ENCODE peak calls at places on chromosome 5, in four cellular contexts. One of them, this sample, is unnamed.

GRCh38 chr5:111859533-111860270 is 102.7 kb upstream of the NREP start:
- DNase-seq in MM.1S: no peak
- DNase-seq in K562: no peak
- DNase-seq in B cell: no peak
- DNase-seq in this sample: no peak

GRCh38 chr5:1006656-1007071 is 1.9 kb upstream of the NKD2 start:
- DNase-seq in B cell: no peak
- DNase-seq in MM.1S: peak; percentile 20
- DNase-seq in K562: no peak
- DNase-seq in this sample: no peak

GRCh38 chr5:112289465-112289864 is 129.6 kb downstream of the EPB41L4A start:
- DNase-seq in K562: no peak
- DNase-seq in B cell: no peak
- DNase-seq in MM.1S: no peak
- DNase-seq in this sample: no peak

GRCh38 chr5:14932902-14933475 is 61.4 kb upstream of the ANKH start:
- DNase-seq in K562: no peak
- DNase-seq in MM.1S: no peak
- DNase-seq in B cell: no peak
- DNase-seq in this sample: no peak

GRCh38 chr5:116573279-116573616 is 1.4 kb downstream of the SEMA6A start:
- DNase-seq in K562: no peak
- DNase-seq in B cell: peak; percentile 16
- DNase-seq in MM.1S: no peak
- DNase-seq in this sample: peak; percentile 33

GRCh38 chr5:160311491-160312138 is 749 bp downstream of the CCNJL start:
- DNase-seq in MM.1S: no peak
- DNase-seq in B cell: no peak
- DNase-seq in K562: no peak
- DNase-seq in this sample: no peak

GRCh38 chr5:54470677-54471076 is 15.2 kb downstream of the HSPB3 start:
- DNase-seq in B cell: no peak
- DNase-seq in K562: no peak
- DNase-seq in MM.1S: no peak
- DNase-seq in this sample: no peak

GRCh38 chr5:72108200-72109050 is 1.1 kb downstream of the MAP1B start:
- DNase-seq in K562: peak; percentile 87
- DNase-seq in MM.1S: peak; percentile 78
- DNase-seq in B cell: peak; percentile 1
- DNase-seq in this sample: peak; percentile 46

GRCh38 chr5:72160299-72160698 is 53.0 kb downstream of the MAP1B start:
- DNase-seq in K562: no peak
- DNase-seq in MM.1S: no peak
- DNase-seq in B cell: no peak
- DNase-seq in this sample: no peak

GRCh38 chr5:172403191-172403794 is 51.0 kb downstream of the SH3PXD2B start:
- DNase-seq in MM.1S: no peak
- DNase-seq in B cell: no peak
- DNase-seq in K562: no peak
- DNase-seq in this sample: no peak

GRCh38 chr5:14581891-14582796 is 552 bp downstream of the OTULINL start:
- DNase-seq in MM.1S: peak; percentile 91
- DNase-seq in K562: no peak
- DNase-seq in B cell: peak; percentile 78
- DNase-seq in this sample: peak; percentile 57

GRCh38 chr5:35230043-35230611 is at the start of gene PRLR:
- DNase-seq in K562: no peak
- DNase-seq in MM.1S: no peak
- DNase-seq in B cell: peak; percentile 11
- DNase-seq in this sample: peak; percentile 17

GRCh38 chr5:89283758-89284493 is 400.9 kb upstream of the MEF2C start:
- DNase-seq in K562: no peak
- DNase-seq in MM.1S: no peak
- DNase-seq in B cell: no peak
- DNase-seq in this sample: no peak

GRCh38 chr5:57316798-57317327 is 143.0 kb downstream of the GPBP1 start:
- DNase-seq in MM.1S: peak; percentile 19
- DNase-seq in K562: no peak
- DNase-seq in B cell: no peak
- DNase-seq in this sample: peak; percentile 14

GRCh38 chr5:160799160-160799559 is 52.9 kb downstream of the ATP10B start:
- DNase-seq in K562: no peak
- DNase-seq in B cell: no peak
- DNase-seq in MM.1S: peak; percentile 18
- DNase-seq in this sample: peak; percentile 18

GRCh38 chr5:92890841-92891244 is 690.2 kb downstream of the NR2F1-AS1 start:
- DNase-seq in K562: no peak
- DNase-seq in MM.1S: peak; percentile 5
- DNase-seq in B cell: no peak
- DNase-seq in this sample: no peak

GRCh38 chr5:150075806-150076205 is 10.5 kb downstream of the CSF1R start:
- DNase-seq in K562: peak; percentile 27
- DNase-seq in B cell: no peak
- DNase-seq in MM.1S: no peak
- DNase-seq in this sample: no peak

GRCh38 chr5:61167382-61167781 is 5.1 kb upstream of the SMIM15 start:
- DNase-seq in B cell: peak; percentile 21
- DNase-seq in K562: no peak
- DNase-seq in MM.1S: peak; percentile 47
- DNase-seq in this sample: peak; percentile 38

GRCh38 chr5:112228672-112229071 is 190.4 kb downstream of the EPB41L4A start:
- DNase-seq in B cell: no peak
- DNase-seq in K562: no peak
- DNase-seq in MM.1S: no peak
- DNase-seq in this sample: no peak

GRCh38 chr5:37776826-37777225 is 63.0 kb downstream of the GDNF start:
- DNase-seq in MM.1S: no peak
- DNase-seq in K562: no peak
- DNase-seq in B cell: no peak
- DNase-seq in this sample: no peak

GRCh38 chr5:146249801-146250200 is 46.4 kb downstream of the RBM27 start:
- DNase-seq in MM.1S: no peak
- DNase-seq in K562: no peak
- DNase-seq in B cell: peak; percentile 17
- DNase-seq in this sample: no peak

GRCh38 chr5:135140805-135141204 is 106.8 kb upstream of the PITX1 start:
- DNase-seq in K562: no peak
- DNase-seq in MM.1S: no peak
- DNase-seq in B cell: no peak
- DNase-seq in this sample: no peak

GRCh38 chr5:172929371-172929838 is 29.8 kb upstream of the RPL26L1 start:
- DNase-seq in K562: no peak
- DNase-seq in MM.1S: no peak
- DNase-seq in B cell: no peak
- DNase-seq in this sample: no peak

GRCh38 chr5:176790921-176791320 is 19.4 kb upstream of the UNC5A start:
- DNase-seq in B cell: no peak
- DNase-seq in MM.1S: no peak
- DNase-seq in K562: no peak
- DNase-seq in this sample: no peak

GRCh38 chr5:21263361-21263760 is 1275.4 kb upstream of the CDH18 start:
- DNase-seq in K562: no peak
- DNase-seq in B cell: no peak
- DNase-seq in MM.1S: no peak
- DNase-seq in this sample: no peak

GRCh38 chr5:138051441-138052296 is 18.8 kb upstream of the FAM13B start:
- DNase-seq in B cell: no peak
- DNase-seq in MM.1S: no peak
- DNase-seq in K562: peak; percentile 42
- DNase-seq in this sample: no peak

GRCh38 chr5:89342106-89342876 is 459.3 kb upstream of the MEF2C start:
- DNase-seq in B cell: peak; percentile 23
- DNase-seq in MM.1S: peak; percentile 79
- DNase-seq in K562: no peak
- DNase-seq in this sample: no peak

GRCh38 chr5:9094582-9094981 is 451.3 kb downstream of the SEMA5A start:
- DNase-seq in MM.1S: no peak
- DNase-seq in K562: no peak
- DNase-seq in B cell: no peak
- DNase-seq in this sample: no peak

GRCh38 chr5:58197875-58198274 is 262.0 kb downstream of the PLK2 start:
- DNase-seq in K562: no peak
- DNase-seq in B cell: no peak
- DNase-seq in MM.1S: no peak
- DNase-seq in this sample: no peak

GRCh38 chr5:1201327-1202025 is at the start of gene SLC6A19:
- DNase-seq in K562: peak; percentile 49
- DNase-seq in MM.1S: no peak
- DNase-seq in B cell: no peak
- DNase-seq in this sample: no peak

GRCh38 chr5:533243-534005 is 9.2 kb upstream of the SLC9A3 start:
- DNase-seq in B cell: no peak
- DNase-seq in K562: no peak
- DNase-seq in MM.1S: no peak
- DNase-seq in this sample: no peak

GRCh38 chr5:138491284-138491648 is 26.0 kb downstream of the EGR1 start:
- DNase-seq in B cell: no peak
- DNase-seq in MM.1S: no peak
- DNase-seq in K562: no peak
- DNase-seq in this sample: no peak

GRCh38 chr5:55633574-55634203 is 78.4 kb downstream of the SLC38A9 start:
- DNase-seq in MM.1S: peak; percentile 84
- DNase-seq in K562: no peak
- DNase-seq in B cell: no peak
- DNase-seq in this sample: no peak

DNA sequence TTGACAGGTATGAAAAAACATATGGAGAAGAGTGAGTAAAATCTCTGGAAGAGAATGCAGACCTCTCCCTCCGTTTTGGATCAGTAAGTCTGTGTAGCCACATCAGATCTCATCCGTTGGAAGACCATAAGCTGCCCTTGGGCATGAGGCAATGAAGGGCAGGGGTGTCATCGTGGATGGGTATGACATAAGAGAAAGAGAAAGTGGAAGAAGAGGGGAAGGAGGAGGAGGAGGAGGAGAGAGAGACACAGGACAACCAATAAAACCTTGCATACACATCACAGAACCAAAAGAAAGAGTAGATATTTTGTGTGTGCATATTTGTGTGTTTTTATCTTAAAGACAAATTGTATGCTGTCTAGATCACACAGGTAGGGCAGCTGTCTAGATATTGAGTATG is 50.7 kb downstream of the PRRC1 start:
- DNase-seq in MM.1S: no peak
- DNase-seq in B cell: no peak
- DNase-seq in K562: no peak
- DNase-seq in this sample: peak; percentile 32
- TF ChIP-seq CTCF in MM.1S: no peak
- TF ChIP-seq CTCF in B cell: no peak
- TF ChIP-seq CTCF in K562: no peak
- TF ChIP-seq CTCF in this sample: no peak

GRCh38 chr5:136781464-136781863 is 416.1 kb upstream of the TRPC7 start:
- DNase-seq in MM.1S: no peak
- DNase-seq in K562: no peak
- DNase-seq in B cell: no peak
- DNase-seq in this sample: no peak

GRCh38 chr5:136776022-136776927 is 410.9 kb upstream of the TRPC7 start:
- DNase-seq in MM.1S: no peak
- DNase-seq in K562: no peak
- DNase-seq in B cell: no peak
- DNase-seq in this sample: no peak

DNA sequence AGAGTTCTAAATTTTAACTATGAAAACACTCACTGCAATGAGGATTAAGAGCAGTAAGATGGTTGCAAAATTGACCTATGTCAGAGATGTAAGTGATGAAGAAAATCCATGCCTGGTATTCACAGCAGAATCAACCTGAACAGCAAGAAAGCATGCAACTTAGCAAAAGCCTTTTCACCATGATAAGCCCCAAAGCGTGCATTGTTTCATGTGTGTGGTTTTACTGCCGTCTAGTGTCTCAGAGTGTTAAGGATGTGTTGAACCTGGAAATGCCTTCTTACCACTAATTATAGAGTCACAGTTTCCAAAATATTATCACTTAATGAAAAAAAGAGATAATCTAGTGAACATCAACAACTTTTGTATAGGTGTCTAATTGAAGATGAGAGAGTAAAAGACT is 415.2 kb upstream of the TRPC7 start:
- DNase-seq in B cell: no peak
- DNase-seq in K562: peak; percentile 6
- DNase-seq in MM.1S: no peak
- DNase-seq in this sample: no peak
- TF ChIP-seq CTCF in B cell: no peak
- TF ChIP-seq CTCF in K562: peak; percentile 4
- TF ChIP-seq CTCF in MM.1S: no peak
- TF ChIP-seq CTCF in this sample: no peak

GRCh38 chr5:144391044-144391443 is 220.4 kb downstream of the KCTD16 start:
- DNase-seq in MM.1S: no peak
- DNase-seq in B cell: no peak
- DNase-seq in K562: no peak
- DNase-seq in this sample: no peak

GRCh38 chr5:144394036-144394435 is 223.4 kb downstream of the KCTD16 start:
- DNase-seq in K562: no peak
- DNase-seq in B cell: no peak
- DNase-seq in MM.1S: no peak
- DNase-seq in this sample: no peak

GRCh38 chr5:144385597-144385996 is 214.9 kb downstream of the KCTD16 start:
- DNase-seq in K562: no peak
- DNase-seq in MM.1S: peak; percentile 40
- DNase-seq in B cell: no peak
- DNase-seq in this sample: no peak

GRCh38 chr5:144386315-144386714 is 215.6 kb downstream of the KCTD16 start:
- DNase-seq in MM.1S: no peak
- DNase-seq in B cell: no peak
- DNase-seq in K562: no peak
- DNase-seq in this sample: no peak

GRCh38 chr5:144390133-144390532 is 219.5 kb downstream of the KCTD16 start:
- DNase-seq in B cell: no peak
- DNase-seq in K562: no peak
- DNase-seq in MM.1S: no peak
- DNase-seq in this sample: no peak
- TF ChIP-seq CTCF in B cell: no peak
- TF ChIP-seq CTCF in K562: no peak
- TF ChIP-seq CTCF in MM.1S: peak; percentile 15
- TF ChIP-seq CTCF in this sample: no peak

GRCh38 chr5:66224773-66225553 is 80.9 kb downstream of the SREK1 start:
- DNase-seq in MM.1S: no peak
- DNase-seq in K562: no peak
- DNase-seq in B cell: no peak
- DNase-seq in this sample: no peak

GRCh38 chr5:66224273-66224672 is 80.2 kb downstream of the SREK1 start:
- DNase-seq in MM.1S: no peak
- DNase-seq in B cell: no peak
- DNase-seq in K562: no peak
- DNase-seq in this sample: no peak

GRCh38 chr5:66222455-66222854 is 78.4 kb downstream of the SREK1 start:
- DNase-seq in MM.1S: peak; percentile 90
- DNase-seq in K562: no peak
- DNase-seq in B cell: no peak
- DNase-seq in this sample: no peak

DNA sequence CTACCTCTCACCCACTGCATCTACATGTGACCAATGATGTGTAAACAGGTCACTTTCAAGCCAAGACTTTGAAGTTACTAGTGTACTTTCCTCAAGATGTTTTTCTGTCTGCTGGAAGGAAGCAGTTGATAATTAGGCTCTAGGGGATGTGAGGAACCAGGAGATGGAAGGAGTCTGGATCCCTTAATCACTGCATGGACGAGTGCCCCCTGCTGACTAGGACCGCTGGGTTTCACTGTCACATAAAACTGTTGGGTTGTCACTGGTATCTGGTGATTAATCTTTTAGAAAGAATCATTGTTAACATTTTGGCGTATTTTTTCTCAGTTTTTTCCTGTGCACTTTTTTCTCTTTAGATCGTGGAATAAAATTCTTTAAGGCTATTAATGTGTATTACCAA is 79.5 kb downstream of the SREK1 start:
- DNase-seq in B cell: no peak
- DNase-seq in K562: peak; percentile 58
- DNase-seq in MM.1S: no peak
- DNase-seq in this sample: no peak
- TF ChIP-seq CTCF in B cell: no peak
- TF ChIP-seq CTCF in K562: peak; percentile 40
- TF ChIP-seq CTCF in MM.1S: no peak
- TF ChIP-seq CTCF in this sample: peak; percentile 34